ENCODE peak calls at places on chromosomes 6 and 20, in four cellular contexts. C is GM13977, Y is renal cortical epithelial cell, S is WTC11. W is an unnamed sample.

GRCh38 chr20:43667341-43668132 is 623 bp downstream of the MYBL2 start:
- DNase-seq in C (no peak), Y (no peak), S (peak; percentile 57), W (no peak)

GRCh38 chr6:160386869-160387518 is 38.8 kb downstream of the SLC22A3 start:
- DNase-seq in C (no peak), Y (peak; percentile 75), S (no peak), W (no peak)

GRCh38 chr6:110613356-110613755 is 136.9 kb upstream of the SLC22A16 start:
- DNase-seq in C (no peak), Y (no peak), S (no peak), W (peak; percentile 27)

GRCh38 chr6:136347847-136348246 is 58.2 kb upstream of the BCLAF1 start:
- DNase-seq in C (no peak), Y (no peak), S (no peak), W (no peak)

GRCh38 chr20:41175201-41175651 is 37.9 kb downstream of the PLCG1 start:
- DNase-seq in C (no peak), Y (no peak), S (peak; percentile 1), W (no peak)

GRCh38 chr20:63972312-63973159 is 2.8 kb upstream of the ZNF512B start:
- DNase-seq in C (no peak), Y (no peak), S (no peak), W (no peak)

GRCh38 chr6:148926478-148926877 is 179.6 kb downstream of the UST start:
- DNase-seq in C (no peak), Y (peak; percentile 28), S (no peak), W (no peak)

GRCh38 chr6:1678201-1678600 is 68.5 kb downstream of the FOXC1 start:
- DNase-seq in C (no peak), Y (no peak), S (no peak), W (no peak)

GRCh38 chr6:150593119-150593518 is 6.6 kb upstream of the PLEKHG1 start:
- DNase-seq in C (no peak), Y (no peak), S (no peak), W (no peak)